ENCODE peak calls at places on chromosomes 5 and 9, in four cellular contexts. T is osteoblast; S is tibial artery; C is CD8-positive, alpha-beta T cell. R is an unnamed sample.

GRCh38 chr5:98414938-98415337 is 358.5 kb upstream of the RGMB start:
- DNase-seq in T (peak; percentile 79), S (no peak), C (no peak), R (no peak)

GRCh38 chr5:44943637-44944036 is 134.9 kb downstream of the MRPS30 start:
- DNase-seq in T (no peak), S (no peak), C (no peak), R (no peak)

GRCh38 chr9:81604306-81605153 is 84.8 kb downstream of the TLE1 start:
- DNase-seq in T (no peak), S (no peak), C (no peak), R (no peak)

GRCh38 chr9:133090187-133090586 is 28.4 kb downstream of the CEL start:
- DNase-seq in T (peak; percentile 50), S (no peak), C (no peak), R (no peak)

GRCh38 chr5:9350301-9350797 is 195.5 kb downstream of the SEMA5A start:
- DNase-seq in T (no peak), S (no peak), C (no peak), R (no peak)

GRCh38 chr9:128389395-128390149 is 18.4 kb downstream of the URM1 start:
- DNase-seq in T (peak; percentile 71), S (no peak), C (no peak), R (no peak)

GRCh38 chr9:35951736-35952135 is 6.2 kb downstream of the OR2S2 start:
- DNase-seq in T (peak; percentile 41), S (no peak), C (no peak), R (no peak)

GRCh38 chr9:84293001-84293798 is 47.4 kb downstream of the SLC28A3 start:
- DNase-seq in T (no peak), S (no peak), C (no peak), R (peak; percentile 22)

GRCh38 chr9:79489241-79490000 is 82.3 kb upstream of the TLE4 start:
- DNase-seq in T (peak; percentile 76), S (peak; percentile 57), C (no peak), R (no peak)

GRCh38 chr9:29799227-29799626 is 2225.9 kb upstream of the C9orf72 start:
- DNase-seq in T (no peak), S (no peak), C (no peak), R (no peak)

GRCh38 chr5:126745259-126745992 is 31.5 kb upstream of the LMNB1 start:
- DNase-seq in T (no peak), S (no peak), C (no peak), R (no peak)

GRCh38 chr5:21806943-21807342 is 1046.2 kb downstream of the CDH12 start:
- DNase-seq in T (no peak), S (no peak), C (no peak), R (no peak)

GRCh38 chr9:122197882-122198281 is 30.9 kb downstream of the LHX6 start:
- DNase-seq in T (peak; percentile 48), S (no peak), C (no peak), R (no peak)

GRCh38 chr5:171175746-171176145 is 133.3 kb upstream of the TLX3 start:
- DNase-seq in T (no peak), S (no peak), C (no peak), R (no peak)

GRCh38 chr5:29214821-29215220 is 1978.7 kb upstream of the CDH6 start:
- DNase-seq in T (no peak), S (no peak), C (no peak), R (no peak)

GRCh38 chr9:137967280-137967943 is 89.8 kb downstream of the CACNA1B start:
- DNase-seq in T (peak; percentile 34), S (no peak), C (no peak), R (no peak)

GRCh38 chr9:94714494-94714893 is 12.0 kb upstream of the AOPEP start:
- DNase-seq in T (peak; percentile 82), S (no peak), C (no peak), R (no peak)

GRCh38 chr5:29796018-29796417 is 1397.5 kb upstream of the CDH6 start:
- DNase-seq in T (no peak), S (no peak), C (no peak), R (no peak)

GRCh38 chr5:93606384-93606752 is 23.3 kb downstream of the NR2F1 start:
- DNase-seq in T (no peak), S (no peak), C (no peak), R (no peak)

GRCh38 chr9:113953541-113953940 is 77.4 kb downstream of the ZNF618 start:
- DNase-seq in T (no peak), S (no peak), C (peak; percentile 27), R (no peak)

GRCh38 chr9:93108301-93109041 is 12.5 kb downstream of the CARD19 start:
- DNase-seq in T (peak; percentile 8), S (peak; percentile 20), C (no peak), R (no peak)

GRCh38 chr5:147406636-147407035 is 103.2 kb downstream of the DPYSL3 start:
- DNase-seq in T (no peak), S (no peak), C (no peak), R (no peak)

GRCh38 chr9:134568756-134569155 is 72.8 kb upstream of the COL5A1 start:
- DNase-seq in T (peak; percentile 65), S (no peak), C (no peak), R (no peak)

GRCh38 chr5:154046486-154046885 is 7.7 kb downstream of the MFAP3 start:
- DNase-seq in T (no peak), S (no peak), C (no peak), R (no peak)

GRCh38 chr9:134732392-134733110 is 90.9 kb downstream of the COL5A1 start:
- DNase-seq in T (no peak), S (no peak), C (no peak), R (no peak)

GRCh38 chr5:81757404-81757803 is 6.5 kb upstream of the SSBP2 start:
- DNase-seq in T (no peak), S (no peak), C (no peak), R (no peak)

GRCh38 chr5:25006734-25007133 is 362.0 kb upstream of the CDH10 start:
- DNase-seq in T (no peak), S (no peak), C (no peak), R (no peak)

GRCh38 chr5:2752059-2752874 is 790 bp upstream of the IRX2 start:
- DNase-seq in T (peak; percentile 97), S (no peak), C (no peak), R (no peak)

GRCh38 chr5:45262061-45262590 is 434.1 kb downstream of the HCN1 start:
- DNase-seq in T (no peak), S (no peak), C (no peak), R (no peak)

GRCh38 chr5:55344392-55344992 is 36.7 kb downstream of the MTREX start:
- DNase-seq in T (peak; percentile 30), S (peak; percentile 81), C (peak; percentile 65), R (peak; percentile 56)

GRCh38 chr9:38246833-38247232 is 145.7 kb upstream of the ALDH1B1 start:
- DNase-seq in T (no peak), S (no peak), C (no peak), R (no peak)

GRCh38 chr9:4009006-4009511 is 290.8 kb downstream of the GLIS3 start:
- DNase-seq in T (peak; percentile 87), S (no peak), C (no peak), R (no peak)

GRCh38 chr5:150931368-150931965 is 26.7 kb upstream of the ZNF300 start:
- DNase-seq in T (no peak), S (no peak), C (no peak), R (no peak)
- H3K9me3 ChIP-seq in T (peaks cover 26% of the 10 kb centered on the region), S (peaks cover 98% of the 10 kb centered on the region), C (peaks cover 31% of the 10 kb centered on the region), R (peaks cover 36% of the 10 kb centered on the region)

DNA sequence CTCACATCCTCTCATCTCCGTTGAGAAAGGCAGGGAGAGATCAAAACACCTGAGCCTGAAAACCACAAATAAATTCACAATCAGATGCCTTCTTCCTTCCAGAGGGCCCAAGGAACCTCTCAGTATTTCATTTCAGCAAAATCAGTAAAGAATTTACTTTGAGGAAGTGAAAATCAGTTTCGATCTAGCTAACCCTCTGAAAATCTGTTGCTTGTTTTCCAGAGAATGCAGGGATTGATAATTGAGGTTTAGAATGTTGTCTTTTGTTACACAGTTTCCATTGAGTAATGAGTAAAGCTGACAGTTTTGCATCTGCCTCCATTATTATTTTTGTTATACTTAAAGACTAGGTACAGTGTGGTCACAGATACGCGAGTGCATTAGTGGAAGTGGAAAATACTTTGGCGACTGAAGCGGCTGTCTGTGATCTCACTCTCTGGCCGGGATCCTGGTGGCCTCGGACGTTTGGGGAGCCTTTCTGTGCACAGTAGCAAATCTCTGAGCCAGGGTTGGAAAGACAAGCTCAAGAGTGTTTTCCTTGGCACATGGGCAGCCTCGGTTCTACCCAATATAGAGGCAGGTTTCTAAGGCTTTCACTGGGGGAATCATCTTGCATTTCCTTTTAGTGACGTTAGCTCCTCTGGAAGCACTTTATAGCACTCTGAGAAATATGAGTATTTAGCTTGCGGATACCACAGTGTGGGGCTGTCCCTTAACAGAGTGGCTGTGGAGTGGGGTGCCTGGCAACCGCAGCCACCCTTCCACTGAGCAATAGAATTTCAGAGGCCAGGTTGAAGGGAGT is 32.2 kb upstream of the ANGPTL2 start:
- DNase-seq in T (peak; percentile 89), S (peak; percentile 75), C (peak; percentile 36), R (no peak)
- H3K4me3 ChIP-seq in T (peak overlapping the region; percentile 57), S (peak overlapping the region; percentile 17), C (no peak overlapping the region), R (no peak overlapping the region)

DNA sequence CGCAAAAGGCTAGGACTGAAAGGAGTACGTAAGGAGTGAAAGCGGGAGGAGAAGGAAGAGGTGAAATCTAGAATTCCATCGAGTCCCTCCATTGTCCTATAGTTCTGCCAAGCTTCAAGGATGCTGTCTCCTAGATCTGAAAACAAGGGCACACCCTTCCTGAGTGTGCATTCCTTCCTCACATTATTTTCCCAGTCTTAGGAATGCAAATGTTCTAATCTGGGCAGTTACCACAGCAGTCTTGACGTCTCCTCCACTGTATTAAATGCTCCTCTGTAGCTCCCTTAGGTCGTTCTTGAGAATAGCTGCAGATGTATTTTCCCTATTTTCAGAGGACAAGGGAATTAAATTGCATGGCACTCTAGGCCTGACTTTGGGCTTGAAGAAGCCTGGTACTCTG is 127.6 kb downstream of the SLIT3 start:
- DNase-seq in T (no peak), S (no peak), C (no peak), R (no peak)
- H3K27ac ChIP-seq in T (no peak overlapping the region), S (no peak overlapping the region), C (no peak overlapping the region), R (no peak overlapping the region)

GRCh38 chr5:62964428-62964827 is 385.8 kb downstream of the LRRC70 start:
- DNase-seq in T (no peak), S (no peak), C (no peak), R (no peak)
- H3K9me3 ChIP-seq in T (no peaks in the 10 kb centered on the region), S (peaks cover 8% of the 10 kb centered on the region), C (peaks cover 4% of the 10 kb centered on the region), R (no peaks in the 10 kb centered on the region)

R was measured in CD4-positive, alpha-beta memory T cell.